ENCODE peak calls at places on chromosomes 4 and X, in ten cellular contexts. U is memory B cell; T is activated CD8-positive, alpha-beta memory T cell treated with anti-CD3 and anti-CD28 coated beads, Interleukin-2, amount 10 ng/mL, durations not matched to agents 7 days and 5 days; H is activated T-cell treated with anti-CD3 and anti-CD28 coated beads, Interleukin-2, amount 50 U/mL, for 4 hours; K is lower lobe of right lung; R is IMR-90; J is Right ventricle myocardium inferior; B is lung; C is left ventricle myocardium superior; P is activated CD4-positive, alpha-beta T cell treated with anti-CD3 and anti-CD28 coated beads for 36 hours. A is an unnamed sample.
A peak's percentile ranks its signal among the peaks of the same experiment; 100 is the strongest.

GRCh38 chr4:5730993-5731975 is 20.3 kb downstream of the EVC start:
- ATAC-seq in U (no peak), T (no peak), H (no peak), K (no peak), R (no peak), J (no peak), B (no peak), C (peak; percentile 37), P (no peak), A (no peak)

GRCh38 chr4:5708829-5709680 is 696 bp upstream of the EVC2 start:
- ATAC-seq in U (no peak), T (no peak), H (no peak), K (no peak), R (no peak), J (no peak), B (no peak), C (no peak), P (no peak), A (no peak)

GRCh38 chr4:24236532-24236931 is 346.7 kb upstream of the PPARGC1A start:
- ATAC-seq in U (no peak), T (no peak), H (no peak), K (no peak), R (no peak), J (no peak), B (no peak), C (no peak), P (no peak), A (no peak)

GRCh38 chr4:24837781-24838180 is 42.4 kb downstream of the SOD3 start:
- ATAC-seq in U (no peak), T (no peak), H (no peak), K (no peak), R (no peak), J (no peak), B (no peak), C (no peak), P (no peak), A (no peak)

GRCh38 chr4:1599491-1600210 is 84.5 kb downstream of the FAM53A start:
- ATAC-seq in U (peak; percentile 24), T (no peak), H (no peak), K (no peak), R (no peak), J (no peak), B (no peak), C (no peak), P (no peak), A (no peak)

GRCh38 chrX:45714864-45715263 is 514.2 kb upstream of the DIPK2B start:
- ATAC-seq in U (peak; percentile 47), T (no peak), H (no peak), K (peak; percentile 51), R (no peak), J (no peak), B (no peak), C (peak; percentile 20), P (peak; percentile 8), A (no peak)

GRCh38 chr4:53507058-53507457 is 84.2 kb downstream of the LNX1 start:
- ATAC-seq in U (no peak), T (no peak), H (no peak), K (no peak), R (no peak), J (no peak), B (no peak), C (no peak), P (no peak), A (no peak)

GRCh38 chrX:39677585-39677984 is 420.2 kb downstream of the BCOR start:
- ATAC-seq in U (no peak), T (no peak), H (no peak), K (no peak), R (no peak), J (no peak), B (no peak), C (peak; percentile 24), P (no peak), A (no peak)

GRCh38 chrX:4830880-4831557 is 1117.6 kb upstream of the PRKX start:
- ATAC-seq in U (no peak), T (no peak), H (no peak), K (no peak), R (no peak), J (no peak), B (peak; percentile 75), C (no peak), P (no peak), A (no peak)

GRCh38 chr4:1215347-1216075 is 33.4 kb downstream of the CTBP1 start:
- ATAC-seq in U (no peak), T (no peak), H (no peak), K (peak; percentile 13), R (peak; percentile 30), J (no peak), B (no peak), C (peak; percentile 21), P (no peak), A (no peak)

GRCh38 chrX:75074475-75074874 is 81.6 kb downstream of the ABCB7 start:
- ATAC-seq in U (no peak), T (no peak), H (no peak), K (no peak), R (no peak), J (no peak), B (no peak), C (no peak), P (no peak), A (no peak)

GRCh38 chrX:131675596-131676194 is 131.8 kb downstream of the OR13H1 start:
- ATAC-seq in U (no peak), T (no peak), H (no peak), K (no peak), R (no peak), J (no peak), B (no peak), C (no peak), P (peak; percentile 39), A (peak; percentile 81)

GRCh38 chrX:16838202-16839066 is 31.7 kb downstream of the RBBP7 start:
- ATAC-seq in U (no peak), T (no peak), H (no peak), K (no peak), R (peak; percentile 68), J (peak; percentile 70), B (no peak), C (peak; percentile 82), P (no peak), A (peak; percentile 84)

GRCh38 chr4:94834496-94834895 is 76.7 kb downstream of the BMPR1B start:
- ATAC-seq in U (no peak), T (no peak), H (no peak), K (no peak), R (no peak), J (no peak), B (no peak), C (no peak), P (no peak), A (no peak)

GRCh38 chr4:89242864-89243740 is 64.5 kb downstream of the GPRIN3 start:
- ATAC-seq in U (peak; percentile 60), T (peak; percentile 64), H (peak; percentile 74), K (peak; percentile 49), R (no peak), J (peak; percentile 72), B (no peak), C (peak; percentile 75), P (peak; percentile 86), A (no peak)

GRCh38 chr4:139314047-139314800 is 11.9 kb upstream of the NDUFC1 start:
- ATAC-seq in U (peak; percentile 23), T (peak; percentile 65), H (no peak), K (no peak), R (no peak), J (no peak), B (no peak), C (no peak), P (peak; percentile 58), A (no peak)

GRCh38 chr4:91630054-91630453 is 673.7 kb upstream of the GRID2 start:
- ATAC-seq in U (no peak), T (no peak), H (no peak), K (no peak), R (no peak), J (no peak), B (no peak), C (no peak), P (no peak), A (no peak)

GRCh38 chr4:15754323-15754722 is 23.8 kb upstream of the CD38 start:
- ATAC-seq in U (no peak), T (peak; percentile 55), H (peak; percentile 59), K (peak; percentile 68), R (no peak), J (no peak), B (no peak), C (peak; percentile 65), P (peak; percentile 56), A (no peak)

GRCh38 chr4:13601060-13601459 is 26.5 kb downstream of the BOD1L1 start:
- ATAC-seq in U (peak; percentile 92), T (no peak), H (no peak), K (peak; percentile 72), R (no peak), J (no peak), B (peak; percentile 58), C (peak; percentile 32), P (no peak), A (no peak)

GRCh38 chr4:152850377-152850776 is 70.6 kb downstream of the ARFIP1 start:
- ATAC-seq in U (peak; percentile 99), T (peak; percentile 23), H (peak; percentile 37), K (peak; percentile 92), R (no peak), J (peak; percentile 62), B (peak; percentile 75), C (peak; percentile 90), P (peak; percentile 69), A (no peak)